ENCODE peak calls at places on chromosomes 16 and 17, in ten cellular contexts. F, R, S, G, I, Z, H, K, Q and O are unnamed samples.

GRCh38 chr17:41571561-41572434 is at the start of gene KRT9:
- DNase-seq in F (no peak), R (no peak), Z (no peak), S (no peak), Q (no peak), K (no peak), H (no peak), G (no peak), I (no peak), O (no peak)

GRCh38 chr16:84141143-84141670 is 3.8 kb downstream of the HSDL1 start:
- DNase-seq in I (no peak), K (no peak), F (no peak), R (no peak), H (peak), G (no peak), Z (no peak), Q (peak), S (no peak), O (no peak)

GRCh38 chr16:85266857-85267256 is 154.6 kb upstream of the CIBAR2 start:
- DNase-seq in S (no peak), Z (no peak), I (no peak), R (no peak), H (no peak), Q (no peak), G (no peak), F (no peak), K (no peak), O (no peak)

GRCh38 chr17:74201250-74201649 is 2.2 kb upstream of the RPL38 start:
- DNase-seq in H (no peak), I (no peak), F (peak), Z (no peak), Q (peak), S (peak), K (peak), G (no peak), R (peak), O (no peak)

GRCh38 chr17:30922235-30922993 is 669 bp downstream of the ADAP2 start:
- DNase-seq in G (no peak), H (peak), K (peak), S (no peak), R (no peak), Q (no peak), Z (no peak), F (no peak), I (no peak), O (peak)

GRCh38 chr16:69328854-69329316 is 1.5 kb downstream of the PDF start:
- DNase-seq in Z (peak), G (no peak), I (no peak), F (no peak), S (no peak), Q (no peak), K (no peak), R (peak), H (no peak), O (peak)

GRCh38 chr17:38667099-38667786 is 7.5 kb downstream of the EPOP start:
- DNase-seq in Z (peak), S (peak), K (peak), F (peak), G (peak), H (peak), R (peak), Q (peak), I (peak), O (no peak)

GRCh38 chr17:20074489-20074888 is 65.3 kb downstream of the SPECC1 start:
- DNase-seq in I (no peak), Q (no peak), F (no peak), S (no peak), H (no peak), K (no peak), R (no peak), G (no peak), Z (no peak), O (no peak)

GRCh38 chr17:14198013-14198412 is 38.6 kb downstream of the CDRT15 start:
- DNase-seq in K (peak), G (no peak), F (no peak), S (peak), Z (no peak), R (no peak), I (peak), Q (no peak), H (peak), O (no peak)

GRCh38 chr17:82170412-82170961 is 42.2 kb downstream of the CCDC57 start:
- DNase-seq in G (no peak), K (peak), I (no peak), H (no peak), Q (no peak), F (no peak), Z (no peak), S (no peak), R (no peak), O (peak)

GRCh38 chr16:1290860-1291575 is 18.4 kb upstream of the UBE2I start:
- DNase-seq in F (no peak), G (no peak), H (no peak), S (no peak), Z (peak), K (no peak), Q (no peak), I (no peak), R (no peak), O (no peak)

GRCh38 chr16:51538707-51539604 is 387.9 kb upstream of the SALL1 start:
- DNase-seq in Z (peak), Q (no peak), G (no peak), R (peak), S (no peak), I (no peak), F (peak), H (peak), K (peak), O (no peak)

GRCh38 chr17:14048169-14048568 is 21.1 kb upstream of the COX10 start:
- DNase-seq in K (no peak), R (no peak), Q (no peak), S (no peak), H (peak), Z (no peak), I (no peak), F (no peak), G (no peak), O (no peak)

GRCh38 chr16:30381351-30382041 is 865 bp downstream of the SEPTIN1 start:
- DNase-seq in I (no peak), G (no peak), R (no peak), K (no peak), Z (no peak), H (no peak), F (no peak), Q (no peak), S (no peak), O (no peak)

GRCh38 chr17:7296189-7296861 is 1.9 kb upstream of the YBX2 start:
- DNase-seq in Z (peak), R (peak), F (peak), G (peak), I (peak), S (peak), K (peak), H (peak), Q (peak), O (peak)

GRCh38 chr16:48384305-48384981 is 770 bp downstream of the SIAH1 start:
- DNase-seq in H (peak), K (peak), F (peak), S (peak), G (peak), Z (peak), R (peak), Q (peak), I (peak), O (peak)

GRCh38 chr16:85390511-85391174 is 222.5 kb upstream of the GSE1 start:
- DNase-seq in S (no peak), F (peak), I (peak), K (peak), Z (no peak), Q (peak), R (peak), G (no peak), H (no peak), O (peak)

GRCh38 chr17:42072323-42073187 is 22.2 kb upstream of the C17orf113 start:
- DNase-seq in Q (no peak), I (no peak), G (no peak), Z (no peak), F (no peak), K (peak), H (no peak), R (no peak), S (no peak), O (no peak)

GRCh38 chr17:61411114-61411943 is 11.7 kb downstream of the TBX2 start:
- DNase-seq in K (no peak), I (no peak), R (peak), G (peak), Q (peak), F (peak), H (peak), Z (peak), S (peak), O (peak)

GRCh38 chr17:61410555-61411089 is 11.0 kb downstream of the TBX2 start:
- DNase-seq in S (peak), H (peak), I (peak), G (peak), Z (peak), F (peak), K (peak), R (no peak), Q (peak), O (peak)

GRCh38 chr17:61412860-61413653 is 13.4 kb downstream of the TBX2 start:
- DNase-seq in H (peak), I (no peak), S (no peak), G (peak), R (no peak), Q (peak), K (no peak), Z (no peak), F (no peak), O (peak)

GRCh38 chr17:61413654-61414133 is 14.1 kb downstream of the TBX2 start:
- DNase-seq in R (no peak), Q (no peak), F (no peak), G (peak), K (no peak), S (no peak), I (no peak), Z (no peak), H (no peak), O (no peak)

GRCh38 chr17:61411944-61412859 is 12.6 kb downstream of the TBX2 start:
- DNase-seq in R (peak), H (peak), Z (peak), Q (peak), K (peak), F (peak), I (peak), S (peak), G (peak), O (peak)
- H3K27ac ChIP-seq in R (peak), H (peak), Z (no peak), Q (peak), K (peak), F (peak), I (peak), S (peak), G (no peak), O (peak)

GRCh38 chr17:17837380-17837821 is 615 bp upstream of the SREBF1 start:
- DNase-seq in S (no peak), G (no peak), F (peak), Q (peak), I (peak), H (peak), K (peak), Z (peak), R (peak), O (peak)

GRCh38 chr17:17839792-17840707 is 3.3 kb upstream of the SREBF1 start:
- DNase-seq in H (peak), Q (peak), I (peak), R (peak), F (peak), K (peak), S (peak), G (peak), Z (peak), O (peak)

GRCh38 chr17:17836818-17837379 is at the start of gene SREBF1:
- DNase-seq in I (peak), K (peak), R (no peak), H (peak), G (peak), Q (no peak), Z (peak), S (no peak), F (peak), O (peak)

GRCh38 chr17:17836250-17836817 is 452 bp downstream of the SREBF1 start:
- DNase-seq in Z (peak), I (peak), Q (peak), R (peak), S (peak), K (peak), H (peak), F (peak), G (peak), O (peak)

DNA sequence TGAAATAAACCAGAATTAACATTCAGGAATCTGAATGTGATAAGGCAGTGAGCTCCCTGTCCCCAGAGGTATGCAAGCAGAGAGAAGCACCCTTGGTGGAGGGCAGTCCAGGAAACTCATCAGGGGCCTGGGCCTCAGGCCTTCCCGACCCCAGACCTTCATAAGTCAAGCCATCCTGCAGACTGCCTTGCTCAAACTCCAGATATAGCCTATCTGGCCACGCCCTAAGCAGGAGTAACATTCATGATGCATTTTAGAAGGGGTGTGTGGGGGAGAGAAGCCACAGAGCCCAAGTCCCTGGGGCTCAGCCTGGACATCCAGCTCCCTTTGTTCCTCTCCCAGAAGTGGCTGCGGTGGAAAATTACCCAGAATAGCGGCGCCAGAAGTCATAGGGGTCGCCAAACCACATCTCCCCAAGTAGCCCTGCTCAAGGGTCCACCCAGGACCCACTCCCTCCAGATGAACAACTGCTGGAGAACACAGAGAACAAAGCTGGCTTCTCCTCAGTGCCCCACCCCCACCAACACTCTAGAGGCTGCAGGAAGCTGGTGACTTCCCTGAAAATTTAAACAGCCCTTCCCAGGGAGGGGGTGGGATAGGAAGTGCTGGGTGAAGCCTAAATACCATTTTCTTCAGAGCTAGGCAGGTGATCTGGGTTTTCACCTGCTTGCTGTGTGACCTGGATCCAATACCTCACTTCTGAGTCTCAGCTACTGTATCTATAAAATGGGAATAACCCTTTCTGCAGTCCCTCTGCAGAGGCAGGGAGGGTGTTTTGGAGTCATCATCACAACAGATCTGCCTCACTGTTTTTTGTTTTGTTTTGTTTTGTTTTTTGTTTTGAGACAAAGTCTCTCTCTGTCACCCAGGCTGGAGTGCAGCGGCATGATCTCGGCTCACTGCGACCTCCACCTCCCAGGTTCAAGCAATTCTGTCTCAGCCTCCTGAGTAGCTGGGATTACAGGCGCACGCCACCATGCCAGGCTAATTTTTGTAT is 1.5 kb upstream of the SREBF1 start:
- DNase-seq in H (peak), K (peak), Q (no peak), Z (peak), G (no peak), F (peak), S (peak), I (peak), R (peak), O (no peak)
- H3K27ac ChIP-seq in H (peak), K (peak), Q (peak), Z (peak), G (no peak), F (peak), S (peak), I (peak), R (peak), O (no peak)

GRCh38 chr17:4786111-4786491 is at the start of gene VMO1:
- DNase-seq in F (peak), Q (no peak), H (no peak), R (no peak), G (no peak), K (peak), Z (no peak), I (no peak), S (no peak), O (no peak)
- H3K27ac ChIP-seq in F (no peak), Q (no peak), H (no peak), R (no peak), G (no peak), K (no peak), Z (no peak), I (no peak), S (no peak), O (no peak)

DNA sequence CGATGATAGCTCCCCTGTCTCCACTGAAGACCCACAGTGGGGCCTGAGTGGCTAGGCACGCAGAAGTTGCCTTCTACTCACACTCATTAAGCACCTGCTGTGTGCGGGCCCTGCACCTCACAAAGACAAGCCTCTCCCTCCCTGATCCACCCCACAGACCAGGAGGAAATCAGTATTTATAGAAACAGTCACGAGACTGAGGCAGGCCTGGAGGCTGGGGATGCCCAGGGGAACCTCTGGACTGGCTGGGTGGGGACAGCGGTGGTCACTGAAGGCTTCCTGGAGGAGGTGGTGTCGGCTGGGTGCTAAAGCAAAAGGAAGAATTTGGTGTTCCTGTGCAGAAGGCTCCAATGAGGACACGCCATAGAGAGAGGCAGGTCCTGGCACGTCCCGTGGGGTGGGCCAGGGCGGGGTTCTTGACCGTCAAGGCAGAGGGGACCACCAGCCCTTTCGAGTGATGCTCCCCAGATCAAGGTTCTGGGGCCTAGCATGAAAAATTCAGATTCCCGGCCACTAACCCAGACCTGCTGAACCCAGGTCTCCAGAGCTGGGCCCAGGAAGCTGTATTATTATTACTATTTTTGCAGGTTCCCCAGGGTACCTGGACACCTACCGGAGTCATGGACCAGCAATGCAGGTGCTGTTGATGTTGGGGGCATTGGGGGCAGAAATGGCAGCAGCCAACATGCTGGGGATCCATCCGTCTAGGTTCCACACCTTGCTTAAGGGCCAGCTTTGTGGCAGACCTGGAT is 23.0 kb downstream of the PPL start:
- DNase-seq in K (no peak), Z (no peak), F (no peak), S (no peak), R (no peak), G (no peak), Q (no peak), H (no peak), I (no peak), O (no peak)
- H3K27ac ChIP-seq in K (no peak), Z (no peak), F (no peak), S (no peak), R (no peak), G (no peak), Q (no peak), H (no peak), I (no peak), O (no peak)

GRCh38 chr17:28622186-28622585 is 8.2 kb upstream of the RSKR start:
- DNase-seq in Z (no peak), I (no peak), Q (no peak), K (no peak), S (no peak), H (peak), F (no peak), G (no peak), R (no peak), O (no peak)
- H3K27ac ChIP-seq in Z (no peak), I (no peak), Q (no peak), K (no peak), S (no peak), H (no peak), F (no peak), G (no peak), R (no peak), O (no peak)